ENCODE peak calls at places on chromosome 6, in nine cellular contexts. B is K562, Q is HCT116, U is HepG2, L is gastrocnemius medialis, I is right lobe of liver, X is heart left ventricle, P is upper lobe of left lung, K is GM12878. N is an unnamed sample. For H3K36me3, the result is how much of the 10 kb centered on the place peaks cover.

GRCh38 chr6:52285174-52286068 is 879 bp upstream of the MCM3 start:
- ATAC-seq in B (peak), Q (no peak), U (peak), L (no peak), I (peak), X (no peak), P (no peak), K (peak), N (no peak)

GRCh38 chr6:118263929-118264486 is 284.1 kb upstream of the PLN start:
- ATAC-seq in B (peak), Q (peak), U (peak), L (no peak), I (no peak), X (peak), P (no peak), K (peak), N (no peak)

GRCh38 chr6:39100358-39100757 is 14.6 kb downstream of the SAYSD1 start:
- ATAC-seq in B (peak), Q (no peak), U (no peak), L (no peak), I (no peak), X (no peak), P (no peak), K (peak), N (no peak)

GRCh38 chr6:37321101-37321500 is 32.7 kb upstream of the RNF8 start:
- ATAC-seq in B (no peak), Q (no peak), U (no peak), L (no peak), I (no peak), X (peak), P (no peak), K (no peak), N (no peak)

GRCh38 chr6:168737481-168737880 is 296.5 kb downstream of the SMOC2 start:
- ATAC-seq in B (no peak), Q (peak), U (peak), L (no peak), I (no peak), X (no peak), P (no peak), K (no peak), N (no peak)

GRCh38 chr6:52558266-52559000 is 18.4 kb downstream of the TRAM2 start:
- ATAC-seq in B (no peak), Q (no peak), U (no peak), L (no peak), I (no peak), X (no peak), P (peak), K (no peak), N (peak)

GRCh38 chr6:7691675-7692452 is 34.0 kb upstream of the BMP6 start:
- ATAC-seq in B (peak), Q (peak), U (peak), L (no peak), I (no peak), X (no peak), P (no peak), K (no peak), N (peak)

GRCh38 chr6:15305496-15305895 is 59.6 kb downstream of the JARID2 start:
- ATAC-seq in B (no peak), Q (no peak), U (no peak), L (no peak), I (peak), X (no peak), P (no peak), K (peak), N (no peak)

GRCh38 chr6:140320081-140320798 is 945.8 kb upstream of the CITED2 start:
- ATAC-seq in B (no peak), Q (no peak), U (no peak), L (no peak), I (peak), X (no peak), P (no peak), K (no peak), N (no peak)

GRCh38 chr6:46899636-46900035 is 22.1 kb downstream of the ADGRF5 start:
- ATAC-seq in B (no peak), Q (no peak), U (no peak), L (no peak), I (no peak), X (no peak), P (peak), K (no peak), N (no peak)

GRCh38 chr6:111173341-111173740 is 86.0 kb downstream of the SLC16A10 start:
- ATAC-seq in B (no peak), Q (peak), U (no peak), L (no peak), I (no peak), X (no peak), P (no peak), K (no peak), N (no peak)

GRCh38 chr6:132000296-132000695 is 49.1 kb upstream of the CCN2 start:
- ATAC-seq in B (no peak), Q (no peak), U (no peak), L (no peak), I (no peak), X (no peak), P (no peak), K (no peak), N (no peak)

GRCh38 chr6:88864347-88865057 is 98.9 kb downstream of the RNGTT start:
- ATAC-seq in B (no peak), Q (no peak), U (no peak), L (no peak), I (no peak), X (no peak), P (no peak), K (peak), N (no peak)

GRCh38 chr6:106064766-106065165 is 21.4 kb upstream of the PRDM1 start:
- ATAC-seq in B (no peak), Q (no peak), U (no peak), L (no peak), I (no peak), X (no peak), P (no peak), K (no peak), N (no peak)

GRCh38 chr6:10030942-10031537 is 383.8 kb downstream of the TFAP2A start:
- ATAC-seq in B (peak), Q (peak), U (peak), L (no peak), I (no peak), X (no peak), P (no peak), K (peak), N (no peak)

GRCh38 chr6:15288856-15289255 is 43.0 kb downstream of the JARID2 start:
- ATAC-seq in B (peak), Q (peak), U (peak), L (no peak), I (no peak), X (no peak), P (no peak), K (peak), N (no peak)

GRCh38 chr6:7640607-7641577 is 50.9 kb downstream of the SNRNP48 start:
- ATAC-seq in B (peak), Q (peak), U (peak), L (no peak), I (no peak), X (no peak), P (no peak), K (no peak), N (no peak)

GRCh38 chr6:45895569-45895968 is 120.1 kb downstream of the CLIC5 start:
- ATAC-seq in B (no peak), Q (no peak), U (no peak), L (no peak), I (no peak), X (no peak), P (no peak), K (no peak), N (no peak)

GRCh38 chr6:146905313-146905712 is 298.9 kb upstream of the STXBP5 start:
- ATAC-seq in B (no peak), Q (peak), U (no peak), L (no peak), I (peak), X (no peak), P (no peak), K (no peak), N (no peak)

GRCh38 chr6:160312900-160313299 is 35.3 kb upstream of the SLC22A3 start:
- ATAC-seq in B (no peak), Q (no peak), U (no peak), L (no peak), I (no peak), X (no peak), P (no peak), K (no peak), N (no peak)

GRCh38 chr6:166910601-166911000 is 45.7 kb downstream of the RNASET2 start:
- ATAC-seq in B (no peak), Q (no peak), U (no peak), L (no peak), I (no peak), X (no peak), P (no peak), K (no peak), N (no peak)

DNA sequence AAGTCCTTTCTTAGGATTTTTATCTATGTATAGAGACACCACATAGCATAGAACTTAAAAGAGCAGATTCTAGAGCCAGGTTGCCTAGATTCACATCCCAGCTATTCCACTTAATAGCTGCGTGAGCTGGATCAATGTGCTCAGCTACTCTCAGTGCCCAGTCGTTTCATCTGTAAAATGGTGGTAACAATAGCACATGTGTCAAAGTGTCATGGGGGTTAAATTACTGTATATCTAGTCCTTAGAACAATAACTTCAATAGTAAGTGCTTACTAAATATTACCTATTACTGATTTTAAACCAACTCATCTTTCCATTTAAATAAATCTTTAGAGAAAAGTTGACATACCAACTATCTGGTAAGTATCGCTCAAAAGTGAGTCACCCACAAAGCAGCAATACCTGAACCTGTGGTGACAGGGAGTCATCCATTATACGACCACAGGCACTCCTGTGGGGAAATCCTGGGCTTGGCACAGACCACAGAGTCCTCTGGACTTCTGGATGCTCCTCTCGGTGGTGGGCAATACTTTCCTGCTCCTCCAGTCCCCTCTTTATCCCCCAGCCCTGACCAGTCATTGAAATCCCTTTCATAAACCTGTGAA is 154.8 kb downstream of the PDSS2 start:
- ATAC-seq in B (no peak), Q (peak), U (no peak), L (no peak), I (no peak), X (no peak), P (no peak), K (no peak), N (no peak)
- H3K36me3 ChIP-seq in B (under half), Q (under half), U (under half), L (under half), I (under half), X (under half), P (under half), K (under half), N (under half)

GRCh38 chr6:159039885-159040258 is 4.9 kb downstream of the TAGAP start:
- ATAC-seq in B (no peak), Q (no peak), U (no peak), L (no peak), I (no peak), X (no peak), P (no peak), K (no peak), N (no peak)
- TF ChIP-seq POLR2A in B (no peak), Q (no peak), U (no peak), L (no peak), I (no peak), X (no peak), P (no peak), K (no peak), N (no peak)

DNA sequence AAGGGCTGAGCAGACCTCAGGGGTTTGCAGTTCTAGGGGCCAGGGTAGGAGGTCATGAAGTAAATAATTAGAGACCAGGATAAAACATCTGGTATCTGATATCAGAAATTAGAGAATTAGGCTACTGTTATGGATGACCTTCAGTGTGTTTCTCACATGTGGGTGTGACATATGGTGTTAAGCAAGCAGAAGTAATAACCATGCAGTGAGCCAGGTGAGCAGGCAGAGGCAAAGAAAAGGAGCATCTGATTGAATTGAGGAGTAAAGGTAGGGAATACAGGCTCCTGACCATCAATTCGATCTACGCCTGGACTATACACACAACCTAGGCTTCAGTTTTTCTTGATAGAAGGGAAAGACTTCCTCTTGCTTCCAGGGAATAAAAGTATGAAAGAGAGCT is 34.7 kb upstream of the MAP3K7 start:
- ATAC-seq in B (no peak), Q (no peak), U (no peak), L (no peak), I (no peak), X (no peak), P (no peak), K (no peak), N (no peak)
- H3K36me3 ChIP-seq in B (under half), Q (under half), U (under half), L (under half), I (under half), X (under half), P (under half), K (under half), N (under half)

GRCh38 chr6:108848116-108848868 is at the start of gene ARMC2:
- ATAC-seq in B (peak), Q (peak), U (peak), L (peak), I (peak), X (peak), P (peak), K (peak), N (peak)
- TF ChIP-seq POLR2A in B (peak), Q (peak), U (no peak), L (peak), I (peak), X (peak), P (peak), K (no peak), N (peak)

GRCh38 chr6:41789390-41789724 is 1.9 kb downstream of the TOMM6 start:
- ATAC-seq in B (no peak), Q (no peak), U (no peak), L (no peak), I (no peak), X (no peak), P (no peak), K (no peak), N (no peak)

GRCh38 chr6:41789937-41790502 is 2.5 kb downstream of the TOMM6 start:
- ATAC-seq in B (no peak), Q (no peak), U (no peak), L (no peak), I (no peak), X (no peak), P (no peak), K (no peak), N (no peak)

GRCh38 chr6:41791984-41792383 is 4.5 kb downstream of the TOMM6 start:
- ATAC-seq in B (no peak), Q (no peak), U (no peak), L (no peak), I (no peak), X (no peak), P (no peak), K (no peak), N (no peak)

GRCh38 chr6:41787219-41787917 is at the start of gene TOMM6:
- ATAC-seq in B (peak), Q (peak), U (peak), L (peak), I (peak), X (peak), P (peak), K (peak), N (peak)

GRCh38 chr6:41791306-41791705 is 3.8 kb downstream of the TOMM6 start:
- ATAC-seq in B (no peak), Q (no peak), U (no peak), L (no peak), I (no peak), X (no peak), P (no peak), K (no peak), N (no peak)
- H3K36me3 ChIP-seq in B (half or more), Q (under half), U (under half), L (under half), I (under half), X (half or more), P (under half), K (under half), N (under half)

DNA sequence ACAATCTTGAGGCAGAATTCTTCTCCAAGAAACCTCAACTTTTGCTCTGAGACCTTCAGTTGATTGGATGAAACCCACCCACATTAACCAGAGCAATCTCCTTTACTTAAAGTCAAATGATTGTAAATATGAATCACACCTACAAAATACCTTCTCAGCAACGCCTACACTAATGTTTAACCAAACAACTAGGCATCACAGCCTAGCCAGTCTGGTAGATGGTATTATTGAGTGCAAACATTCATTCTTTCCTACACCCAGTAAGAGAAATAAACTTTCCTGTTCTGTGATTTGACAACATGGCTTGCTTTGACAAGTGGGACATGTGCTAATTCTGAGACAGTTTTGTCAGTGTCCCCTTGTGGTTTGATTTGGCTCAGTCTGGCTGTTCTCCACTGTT is 252.2 kb downstream of the HACE1 start:
- ATAC-seq in B (no peak), Q (no peak), U (no peak), L (no peak), I (no peak), X (no peak), P (no peak), K (no peak), N (no peak)
- TF ChIP-seq POLR2A in B (no peak), Q (no peak), U (no peak), L (no peak), I (no peak), X (no peak), P (no peak), K (no peak), N (no peak)

GRCh38 chr6:83031689-83032088 is 34.0 kb downstream of the UBE3D start:
- ATAC-seq in B (no peak), Q (no peak), U (no peak), L (no peak), I (no peak), X (no peak), P (no peak), K (no peak), N (no peak)
- H3K36me3 ChIP-seq in B (under half), Q (under half), U (under half), L (under half), I (under half), X (under half), P (under half), K (under half), N (under half)

DNA sequence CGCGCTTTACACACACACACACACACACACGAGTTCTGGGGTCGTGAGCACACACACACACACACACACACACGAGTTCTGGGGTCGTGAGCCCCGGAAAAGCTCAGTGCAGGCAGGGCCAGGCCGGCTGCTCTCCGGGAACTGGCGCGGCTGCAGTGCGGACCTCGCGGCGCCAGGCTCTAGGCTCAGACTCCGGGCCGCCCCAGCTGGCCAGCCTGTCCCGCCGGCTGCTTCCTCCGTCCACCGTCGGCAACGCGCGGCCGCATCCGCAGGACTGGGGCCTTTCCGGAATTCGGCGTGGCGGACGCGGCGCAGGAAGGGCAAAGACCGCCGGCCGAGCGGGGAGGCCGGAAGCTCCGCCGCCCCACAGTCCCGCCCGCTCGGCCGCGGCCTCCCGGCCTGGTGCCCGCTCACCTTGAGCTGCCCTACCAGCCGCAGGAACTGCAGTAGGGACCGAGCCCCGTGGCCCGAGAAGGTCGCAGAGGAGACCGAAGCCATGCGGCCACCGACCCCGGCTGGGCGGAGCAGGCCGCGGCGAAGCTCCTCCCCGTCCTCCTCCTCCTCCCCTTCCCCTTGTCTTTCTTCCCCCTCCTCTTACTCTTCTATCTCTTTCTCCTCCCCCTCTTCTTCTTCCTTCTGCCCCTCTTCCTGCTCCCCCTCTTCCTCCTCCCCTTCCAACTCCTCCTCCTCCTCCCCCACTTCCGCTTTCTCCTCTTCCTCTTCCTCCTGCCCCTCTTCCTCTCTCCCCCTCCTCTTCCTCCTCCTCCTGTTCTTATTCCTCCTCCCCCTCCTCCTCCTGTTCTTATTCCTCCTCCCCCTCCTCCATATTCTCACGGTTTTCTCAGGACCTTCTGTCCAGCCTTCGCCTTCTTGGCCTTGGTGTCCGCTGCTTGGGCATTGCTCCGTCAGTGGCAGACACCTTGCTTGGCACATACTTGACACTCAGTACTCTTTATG is at the start of gene HDDC2:
- ATAC-seq in B (peak), Q (peak), U (peak), L (peak), I (peak), X (peak), P (peak), K (peak), N (peak)
- TF ChIP-seq POLR2A in B (peak), Q (peak), U (peak), L (peak), I (peak), X (no peak), P (peak), K (peak), N (peak)